ENCODE peak calls at places on chromosomes 4 and X, in ten cellular contexts. One of them, this sample, is unnamed.

GRCh38 chr4:55216871-55217635 is 91.7 kb upstream of the KDR start:
- DNase-seq in nucleus accumbens: no peak
- DNase-seq in astrocyte of the spinal cord: no peak
- DNase-seq in ELR: peak; percentile 35
- DNase-seq in stimulated activated CD4-positive, alpha-beta T cell treated with anti-CD3 and anti-CD28 coated beads, TNF-alpha, amount 100 ng/mL, for 1 hour: no peak
- DNase-seq in NT2/D1: no peak
- DNase-seq in stimulated activated CD8-positive, alpha-beta memory T cell treated with anti-CD3 and anti-CD28 coated beads, Interleukin-4, amount 100 ng/mL, for 24 hours: no peak
- DNase-seq in dermis blood vessel endothelial cell: peak; percentile 32
- DNase-seq in effector CD4-positive, alpha-beta T cell: no peak
- DNase-seq in EH: no peak
- DNase-seq in this sample: no peak

GRCh38 chr4:76590847-76591281 is 155.8 kb downstream of the SHROOM3 start:
- DNase-seq in dermis blood vessel endothelial cell: no peak
- DNase-seq in stimulated activated CD8-positive, alpha-beta memory T cell treated with anti-CD3 and anti-CD28 coated beads, Interleukin-4, amount 100 ng/mL, for 24 hours: no peak
- DNase-seq in EH: peak; percentile 89
- DNase-seq in effector CD4-positive, alpha-beta T cell: no peak
- DNase-seq in astrocyte of the spinal cord: peak; percentile 59
- DNase-seq in ELR: peak; percentile 76
- DNase-seq in nucleus accumbens: no peak
- DNase-seq in stimulated activated CD4-positive, alpha-beta T cell treated with anti-CD3 and anti-CD28 coated beads, TNF-alpha, amount 100 ng/mL, for 1 hour: no peak
- DNase-seq in NT2/D1: no peak
- DNase-seq in this sample: no peak

GRCh38 chr4:172758586-172759340 is 409.8 kb upstream of the GALNT7 start:
- DNase-seq in NT2/D1: no peak
- DNase-seq in ELR: peak; percentile 81
- DNase-seq in EH: peak; percentile 90
- DNase-seq in nucleus accumbens: no peak
- DNase-seq in dermis blood vessel endothelial cell: no peak
- DNase-seq in stimulated activated CD8-positive, alpha-beta memory T cell treated with anti-CD3 and anti-CD28 coated beads, Interleukin-4, amount 100 ng/mL, for 24 hours: no peak
- DNase-seq in astrocyte of the spinal cord: peak; percentile 54
- DNase-seq in effector CD4-positive, alpha-beta T cell: no peak
- DNase-seq in stimulated activated CD4-positive, alpha-beta T cell treated with anti-CD3 and anti-CD28 coated beads, TNF-alpha, amount 100 ng/mL, for 1 hour: no peak
- DNase-seq in this sample: no peak

GRCh38 chr4:38322709-38323108 is 341.3 kb upstream of the KLF3 start:
- DNase-seq in astrocyte of the spinal cord: peak; percentile 90
- DNase-seq in ELR: peak; percentile 64
- DNase-seq in effector CD4-positive, alpha-beta T cell: no peak
- DNase-seq in stimulated activated CD8-positive, alpha-beta memory T cell treated with anti-CD3 and anti-CD28 coated beads, Interleukin-4, amount 100 ng/mL, for 24 hours: no peak
- DNase-seq in NT2/D1: no peak
- DNase-seq in EH: peak; percentile 95
- DNase-seq in nucleus accumbens: no peak
- DNase-seq in dermis blood vessel endothelial cell: no peak
- DNase-seq in stimulated activated CD4-positive, alpha-beta T cell treated with anti-CD3 and anti-CD28 coated beads, TNF-alpha, amount 100 ng/mL, for 1 hour: no peak
- DNase-seq in this sample: no peak

GRCh38 chr4:153024466-153024865 is 88.3 kb downstream of the FHDC1 start:
- DNase-seq in EH: no peak
- DNase-seq in astrocyte of the spinal cord: no peak
- DNase-seq in effector CD4-positive, alpha-beta T cell: no peak
- DNase-seq in dermis blood vessel endothelial cell: no peak
- DNase-seq in stimulated activated CD4-positive, alpha-beta T cell treated with anti-CD3 and anti-CD28 coated beads, TNF-alpha, amount 100 ng/mL, for 1 hour: no peak
- DNase-seq in NT2/D1: no peak
- DNase-seq in nucleus accumbens: no peak
- DNase-seq in stimulated activated CD8-positive, alpha-beta memory T cell treated with anti-CD3 and anti-CD28 coated beads, Interleukin-4, amount 100 ng/mL, for 24 hours: no peak
- DNase-seq in ELR: no peak
- DNase-seq in this sample: no peak

GRCh38 chrX:120768681-120769080 is 107.0 kb downstream of the CT47B1 start:
- DNase-seq in NT2/D1: no peak
- DNase-seq in dermis blood vessel endothelial cell: peak; percentile 79
- DNase-seq in ELR: peak; percentile 79
- DNase-seq in stimulated activated CD8-positive, alpha-beta memory T cell treated with anti-CD3 and anti-CD28 coated beads, Interleukin-4, amount 100 ng/mL, for 24 hours: no peak
- DNase-seq in EH: peak; percentile 71
- DNase-seq in stimulated activated CD4-positive, alpha-beta T cell treated with anti-CD3 and anti-CD28 coated beads, TNF-alpha, amount 100 ng/mL, for 1 hour: no peak
- DNase-seq in effector CD4-positive, alpha-beta T cell: no peak
- DNase-seq in nucleus accumbens: no peak
- DNase-seq in astrocyte of the spinal cord: peak; percentile 45
- DNase-seq in this sample: no peak

GRCh38 chr4:84493092-84493850 is 5.8 kb downstream of the NKX6-1 start:
- DNase-seq in NT2/D1: no peak
- DNase-seq in ELR: no peak
- DNase-seq in nucleus accumbens: no peak
- DNase-seq in stimulated activated CD8-positive, alpha-beta memory T cell treated with anti-CD3 and anti-CD28 coated beads, Interleukin-4, amount 100 ng/mL, for 24 hours: no peak
- DNase-seq in astrocyte of the spinal cord: peak; percentile 37
- DNase-seq in EH: peak; percentile 34
- DNase-seq in stimulated activated CD4-positive, alpha-beta T cell treated with anti-CD3 and anti-CD28 coated beads, TNF-alpha, amount 100 ng/mL, for 1 hour: no peak
- DNase-seq in effector CD4-positive, alpha-beta T cell: no peak
- DNase-seq in dermis blood vessel endothelial cell: peak; percentile 38
- DNase-seq in this sample: no peak

GRCh38 chrX:139429913-139430312 is 100.6 kb upstream of the F9 start:
- DNase-seq in EH: no peak
- DNase-seq in stimulated activated CD4-positive, alpha-beta T cell treated with anti-CD3 and anti-CD28 coated beads, TNF-alpha, amount 100 ng/mL, for 1 hour: no peak
- DNase-seq in NT2/D1: no peak
- DNase-seq in effector CD4-positive, alpha-beta T cell: no peak
- DNase-seq in dermis blood vessel endothelial cell: no peak
- DNase-seq in stimulated activated CD8-positive, alpha-beta memory T cell treated with anti-CD3 and anti-CD28 coated beads, Interleukin-4, amount 100 ng/mL, for 24 hours: no peak
- DNase-seq in astrocyte of the spinal cord: no peak
- DNase-seq in ELR: no peak
- DNase-seq in nucleus accumbens: no peak
- DNase-seq in this sample: no peak

GRCh38 chr4:155807021-155807420 is 48.2 kb downstream of the GUCY1B1 start:
- DNase-seq in stimulated activated CD8-positive, alpha-beta memory T cell treated with anti-CD3 and anti-CD28 coated beads, Interleukin-4, amount 100 ng/mL, for 24 hours: no peak
- DNase-seq in EH: peak; percentile 81
- DNase-seq in effector CD4-positive, alpha-beta T cell: no peak
- DNase-seq in dermis blood vessel endothelial cell: no peak
- DNase-seq in astrocyte of the spinal cord: peak; percentile 85
- DNase-seq in ELR: no peak
- DNase-seq in NT2/D1: no peak
- DNase-seq in stimulated activated CD4-positive, alpha-beta T cell treated with anti-CD3 and anti-CD28 coated beads, TNF-alpha, amount 100 ng/mL, for 1 hour: no peak
- DNase-seq in nucleus accumbens: no peak
- DNase-seq in this sample: no peak

GRCh38 chrX:127908369-127908768 is 143.8 kb downstream of the ACTRT1 start:
- DNase-seq in stimulated activated CD8-positive, alpha-beta memory T cell treated with anti-CD3 and anti-CD28 coated beads, Interleukin-4, amount 100 ng/mL, for 24 hours: no peak
- DNase-seq in EH: no peak
- DNase-seq in astrocyte of the spinal cord: no peak
- DNase-seq in dermis blood vessel endothelial cell: no peak
- DNase-seq in stimulated activated CD4-positive, alpha-beta T cell treated with anti-CD3 and anti-CD28 coated beads, TNF-alpha, amount 100 ng/mL, for 1 hour: no peak
- DNase-seq in NT2/D1: no peak
- DNase-seq in effector CD4-positive, alpha-beta T cell: no peak
- DNase-seq in ELR: no peak
- DNase-seq in nucleus accumbens: no peak
- DNase-seq in this sample: no peak

GRCh38 chrX:5113128-5113527 is 1115.5 kb downstream of the NLGN4X start:
- DNase-seq in EH: no peak
- DNase-seq in nucleus accumbens: no peak
- DNase-seq in astrocyte of the spinal cord: peak; percentile 3
- DNase-seq in stimulated activated CD8-positive, alpha-beta memory T cell treated with anti-CD3 and anti-CD28 coated beads, Interleukin-4, amount 100 ng/mL, for 24 hours: no peak
- DNase-seq in ELR: no peak
- DNase-seq in NT2/D1: peak; percentile 3
- DNase-seq in dermis blood vessel endothelial cell: no peak
- DNase-seq in stimulated activated CD4-positive, alpha-beta T cell treated with anti-CD3 and anti-CD28 coated beads, TNF-alpha, amount 100 ng/mL, for 1 hour: no peak
- DNase-seq in effector CD4-positive, alpha-beta T cell: no peak
- DNase-seq in this sample: no peak

GRCh38 chrX:152428089-152428488 is 23.0 kb downstream of the GABRA3 start:
- DNase-seq in astrocyte of the spinal cord: peak; percentile 32
- DNase-seq in dermis blood vessel endothelial cell: no peak
- DNase-seq in EH: no peak
- DNase-seq in effector CD4-positive, alpha-beta T cell: no peak
- DNase-seq in ELR: peak; percentile 42
- DNase-seq in stimulated activated CD8-positive, alpha-beta memory T cell treated with anti-CD3 and anti-CD28 coated beads, Interleukin-4, amount 100 ng/mL, for 24 hours: no peak
- DNase-seq in nucleus accumbens: no peak
- DNase-seq in NT2/D1: no peak
- DNase-seq in stimulated activated CD4-positive, alpha-beta T cell treated with anti-CD3 and anti-CD28 coated beads, TNF-alpha, amount 100 ng/mL, for 1 hour: no peak
- DNase-seq in this sample: no peak

GRCh38 chrX:44239036-44239435 is 104.4 kb downstream of the EFHC2 start:
- DNase-seq in effector CD4-positive, alpha-beta T cell: no peak
- DNase-seq in ELR: no peak
- DNase-seq in astrocyte of the spinal cord: no peak
- DNase-seq in EH: no peak
- DNase-seq in nucleus accumbens: no peak
- DNase-seq in stimulated activated CD8-positive, alpha-beta memory T cell treated with anti-CD3 and anti-CD28 coated beads, Interleukin-4, amount 100 ng/mL, for 24 hours: no peak
- DNase-seq in NT2/D1: no peak
- DNase-seq in dermis blood vessel endothelial cell: no peak
- DNase-seq in stimulated activated CD4-positive, alpha-beta T cell treated with anti-CD3 and anti-CD28 coated beads, TNF-alpha, amount 100 ng/mL, for 1 hour: no peak
- DNase-seq in this sample: no peak